ENCODE peak calls at places on chromosomes 11 and 22, in six cellular contexts. One of them, this sample, is unnamed.

GRCh38 chr11:8766043-8766992 is 83.7 kb downstream of the RPL27A start:
- DNase-seq in HS-5: no peak
- DNase-seq in osteocyte: no peak
- DNase-seq in A673: peak
- DNase-seq in kidney glomerular epithelial cell: no peak
- DNase-seq in cardiac muscle cell: no peak
- DNase-seq in this sample: peak

GRCh38 chr22:46737105-46737975 is 712 bp downstream of the CERK start:
- DNase-seq in HS-5: no peak
- DNase-seq in osteocyte: no peak
- DNase-seq in A673: peak
- DNase-seq in kidney glomerular epithelial cell: no peak
- DNase-seq in cardiac muscle cell: peak
- DNase-seq in this sample: no peak

GRCh38 chr11:48106166-48106565 is 110.4 kb upstream of the OR4B1 start:
- DNase-seq in HS-5: no peak
- DNase-seq in osteocyte: peak
- DNase-seq in A673: no peak
- DNase-seq in kidney glomerular epithelial cell: no peak
- DNase-seq in cardiac muscle cell: no peak
- DNase-seq in this sample: no peak

GRCh38 chr22:42365942-42366660 is 66.1 kb downstream of the NFAM1 start:
- DNase-seq in HS-5: no peak
- DNase-seq in osteocyte: no peak
- DNase-seq in A673: no peak
- DNase-seq in kidney glomerular epithelial cell: no peak
- DNase-seq in cardiac muscle cell: no peak
- DNase-seq in this sample: peak

GRCh38 chr11:4645974-4646373 is 2.2 kb downstream of the OR51E1 start:
- DNase-seq in HS-5: no peak
- DNase-seq in osteocyte: no peak
- DNase-seq in A673: no peak
- DNase-seq in kidney glomerular epithelial cell: no peak
- DNase-seq in cardiac muscle cell: no peak
- DNase-seq in this sample: no peak

GRCh38 chr11:12410006-12410728 is 32.8 kb downstream of the PARVA start:
- DNase-seq in HS-5: no peak
- DNase-seq in osteocyte: no peak
- DNase-seq in A673: peak
- DNase-seq in kidney glomerular epithelial cell: no peak
- DNase-seq in cardiac muscle cell: peak
- DNase-seq in this sample: peak

GRCh38 chr11:1225386-1226225 is 2.7 kb downstream of the MUC5B start:
- DNase-seq in HS-5: no peak
- DNase-seq in osteocyte: peak
- DNase-seq in A673: no peak
- DNase-seq in kidney glomerular epithelial cell: no peak
- DNase-seq in cardiac muscle cell: no peak
- DNase-seq in this sample: no peak

GRCh38 chr11:46367244-46367915 is 14.1 kb upstream of the MDK start:
- DNase-seq in HS-5: no peak
- DNase-seq in osteocyte: peak
- DNase-seq in A673: peak
- DNase-seq in kidney glomerular epithelial cell: no peak
- DNase-seq in cardiac muscle cell: peak
- DNase-seq in this sample: peak

GRCh38 chr11:67283490-67283963 is 5.6 kb upstream of the ANKRD13D start:
- DNase-seq in HS-5: no peak
- DNase-seq in osteocyte: no peak
- DNase-seq in A673: no peak
- DNase-seq in kidney glomerular epithelial cell: no peak
- DNase-seq in cardiac muscle cell: no peak
- DNase-seq in this sample: no peak

GRCh38 chr11:8544807-8545206 is 49.2 kb downstream of the STK33 start:
- DNase-seq in HS-5: no peak
- DNase-seq in osteocyte: no peak
- DNase-seq in A673: no peak
- DNase-seq in kidney glomerular epithelial cell: no peak
- DNase-seq in cardiac muscle cell: no peak
- DNase-seq in this sample: no peak

GRCh38 chr11:130522284-130522961 is 74.0 kb downstream of the ADAMTS15 start:
- DNase-seq in HS-5: peak
- DNase-seq in osteocyte: no peak
- DNase-seq in A673: peak
- DNase-seq in kidney glomerular epithelial cell: peak
- DNase-seq in cardiac muscle cell: peak
- DNase-seq in this sample: peak